ENCODE peak calls at places on chromosomes 13 and 19, in eight cellular contexts. H is brain microvascular endothelial cell; K is skeletal muscle cell; O is stimulated activated CD4-positive, alpha-beta T cell treated with anti-CD3 and anti-CD28 coated beads, Interleukin-2, amount 100 ng/mL, for 48 hours; W is Kasumi-1; Y is upper lobe of right lung; S is astrocyte of the spinal cord; A is left colon. U is an unnamed sample.

GRCh38 chr13:105159794-105160193 is 1375.7 kb downstream of the EFNB2 start:
- DNase-seq in H (no peak), K (no peak), O (no peak), W (no peak), Y (no peak), S (no peak), A (no peak), U (no peak)

GRCh38 chr13:60448907-60449510 is 52.0 kb downstream of the TDRD3 start:
- DNase-seq in H (peak; percentile 61), K (peak; percentile 15), O (peak; percentile 10), W (peak; percentile 76), Y (no peak), S (peak; percentile 72), A (no peak), U (no peak)

GRCh38 chr13:98265669-98266551 is 88.8 kb upstream of the RNF113B start:
- DNase-seq in H (no peak), K (no peak), O (no peak), W (no peak), Y (no peak), S (peak; percentile 76), A (peak; percentile 75), U (no peak)

GRCh38 chr19:38162094-38162493 is 61.9 kb downstream of the DPF1 start:
- DNase-seq in H (no peak), K (no peak), O (no peak), W (no peak), Y (no peak), S (peak; percentile 18), A (no peak), U (no peak)

GRCh38 chr13:40079721-40080120 is 424.3 kb downstream of the COG6 start:
- DNase-seq in H (no peak), K (no peak), O (no peak), W (no peak), Y (no peak), S (no peak), A (no peak), U (no peak)

GRCh38 chr13:43214124-43214523 is 190.7 kb downstream of the DNAJC15 start:
- DNase-seq in H (no peak), K (no peak), O (no peak), W (no peak), Y (no peak), S (no peak), A (no peak), U (no peak)

GRCh38 chr19:27772059-27772458 is 1440.9 kb downstream of the UQCRFS1 start:
- DNase-seq in H (no peak), K (no peak), O (no peak), W (no peak), Y (no peak), S (no peak), A (no peak), U (no peak)

GRCh38 chr19:29214411-29214810 is 1.5 kb upstream of the UQCRFS1 start:
- DNase-seq in H (no peak), K (no peak), O (no peak), W (no peak), Y (no peak), S (no peak), A (no peak), U (no peak)

GRCh38 chr19:5200844-5201243 is 139.8 kb downstream of the PTPRS start:
- DNase-seq in H (no peak), K (no peak), O (no peak), W (no peak), Y (no peak), S (peak; percentile 9), A (no peak), U (no peak)

GRCh38 chr13:102869948-102870676 is 24.3 kb downstream of the ERCC5 start:
- DNase-seq in H (no peak), K (no peak), O (no peak), W (no peak), Y (no peak), S (peak; percentile 6), A (no peak), U (no peak)

GRCh38 chr19:53333071-53333465 is 481 bp upstream of the ZNF845 start:
- DNase-seq in H (peak; percentile 41), K (peak; percentile 3), O (peak; percentile 7), W (no peak), Y (peak; percentile 70), S (no peak), A (peak; percentile 36), U (peak; percentile 81)

GRCh38 chr13:48531416-48532145 is 1.3 kb downstream of the RCBTB2 start:
- DNase-seq in H (peak; percentile 12), K (no peak), O (no peak), W (peak; percentile 56), Y (no peak), S (no peak), A (no peak), U (no peak)

GRCh38 chr13:29935309-29935981 is 85.0 kb upstream of the UBL3 start:
- DNase-seq in H (no peak), K (no peak), O (peak; percentile 50), W (peak; percentile 21), Y (no peak), S (no peak), A (no peak), U (no peak)

GRCh38 chr13:112468069-112468468 is 91.9 kb downstream of the SPACA7 start:
- DNase-seq in H (no peak), K (no peak), O (no peak), W (no peak), Y (no peak), S (no peak), A (no peak), U (no peak)

GRCh38 chr13:47678201-47678963 is 322.7 kb downstream of the SUCLA2 start:
- DNase-seq in H (peak; percentile 29), K (peak; percentile 31), O (no peak), W (no peak), Y (no peak), S (peak; percentile 86), A (no peak), U (no peak)

GRCh38 chr13:20684535-20684934 is 19.0 kb upstream of the IL17D start:
- DNase-seq in H (no peak), K (no peak), O (no peak), W (no peak), Y (no peak), S (no peak), A (no peak), U (no peak)

GRCh38 chr19:51018745-51019543 is 565 bp downstream of the KLK10 start:
- DNase-seq in H (no peak), K (no peak), O (no peak), W (no peak), Y (no peak), S (no peak), A (no peak), U (no peak)

GRCh38 chr19:48397636-48398328 is 4.3 kb downstream of the GRIN2D start:
- DNase-seq in H (no peak), K (no peak), O (no peak), W (no peak), Y (no peak), S (no peak), A (no peak), U (no peak)

GRCh38 chr13:24208314-24208713 is 47.8 kb downstream of the SPATA13 start:
- DNase-seq in H (peak; percentile 84), K (peak; percentile 77), O (no peak), W (no peak), Y (no peak), S (peak; percentile 84), A (no peak), U (no peak)

GRCh38 chr13:33487575-33488243 is 202.2 kb upstream of the STARD13 start:
- DNase-seq in H (no peak), K (no peak), O (no peak), W (peak; percentile 46), Y (no peak), S (peak; percentile 37), A (no peak), U (peak; percentile 65)

GRCh38 chr19:10086032-10086903 is at the start of gene SHFL:
- DNase-seq in H (peak; percentile 20), K (no peak), O (peak; percentile 64), W (peak; percentile 50), Y (peak; percentile 91), S (peak; percentile 43), A (peak; percentile 80), U (peak; percentile 85)

GRCh38 chr13:73228546-73228945 is 169.7 kb downstream of the KLF5 start:
- DNase-seq in H (no peak), K (no peak), O (no peak), W (no peak), Y (no peak), S (peak; percentile 56), A (no peak), U (no peak)

GRCh38 chr13:43285891-43286602 is 262.7 kb downstream of the DNAJC15 start:
- DNase-seq in H (peak; percentile 25), K (no peak), O (no peak), W (no peak), Y (no peak), S (peak; percentile 84), A (no peak), U (no peak)

GRCh38 chr13:21458457-21458815 is 667 bp downstream of the ZDHHC20 start:
- DNase-seq in H (no peak), K (no peak), O (peak; percentile 36), W (no peak), Y (peak; percentile 80), S (no peak), A (peak; percentile 62), U (no peak)

GRCh38 chr19:33684550-33685303 is 63.0 kb downstream of the CHST8 start:
- DNase-seq in H (no peak), K (no peak), O (no peak), W (no peak), Y (peak; percentile 61), S (no peak), A (no peak), U (no peak)

GRCh38 chr19:10737680-10738079 is 19.8 kb downstream of the DNM2 start:
- DNase-seq in H (no peak), K (no peak), O (no peak), W (no peak), Y (no peak), S (no peak), A (no peak), U (no peak)

GRCh38 chr19:18165794-18166544 is 7.6 kb upstream of the IFI30 start:
- DNase-seq in H (no peak), K (no peak), O (no peak), W (no peak), Y (no peak), S (no peak), A (no peak), U (no peak)

GRCh38 chr13:34347784-34348573 is 530.0 kb downstream of the RFC3 start:
- DNase-seq in H (no peak), K (no peak), O (no peak), W (no peak), Y (no peak), S (no peak), A (peak; percentile 28), U (no peak)

GRCh38 chr19:18939922-18940775 is 868 bp downstream of the HOMER3 start:
- DNase-seq in H (no peak), K (no peak), O (no peak), W (peak; percentile 10), Y (peak; percentile 75), S (peak; percentile 67), A (peak; percentile 49), U (peak; percentile 80)

GRCh38 chr19:39155114-39155700 is 29.6 kb downstream of the PAK4 start:
- DNase-seq in H (no peak), K (no peak), O (no peak), W (no peak), Y (no peak), S (no peak), A (no peak), U (no peak)

GRCh38 chr19:10074153-10074552 is 12.0 kb upstream of the SHFL start:
- DNase-seq in H (peak; percentile 7), K (no peak), O (peak; percentile 58), W (peak; percentile 93), Y (no peak), S (no peak), A (no peak), U (no peak)

GRCh38 chr13:27476943-27477681 is 26.7 kb upstream of the MTIF3 start:
- DNase-seq in H (peak; percentile 29), K (peak; percentile 41), O (no peak), W (no peak), Y (no peak), S (peak; percentile 47), A (no peak), U (no peak)

GRCh38 chr19:10001899-10002298 is 8.4 kb downstream of the COL5A3 start:
- DNase-seq in H (no peak), K (no peak), O (no peak), W (no peak), Y (no peak), S (no peak), A (peak; percentile 71), U (no peak)

GRCh38 chr19:49340069-49340864 is 5.1 kb downstream of the CD37 start:
- DNase-seq in H (no peak), K (no peak), O (no peak), W (no peak), Y (peak; percentile 85), S (no peak), A (peak; percentile 62), U (no peak)

U was measured in ascending aorta.